ENCODE peak calls at places on chromosomes 11 and 22, in five cellular contexts. One of them, this sample, is unnamed.

GRCh38 chr11:21810650-21811049 is 382.2 kb upstream of the ANO5 start:
- DNase-seq in choroid plexus epithelial cell: no peak
- DNase-seq in thoracic aorta: no peak
- DNase-seq in fibroblast of villous mesenchyme: no peak
- DNase-seq in cardiac muscle cell: peak
- DNase-seq in this sample: no peak

GRCh38 chr11:8799273-8799672 is 111.7 kb upstream of the AKIP1 start:
- DNase-seq in choroid plexus epithelial cell: no peak
- DNase-seq in thoracic aorta: no peak
- DNase-seq in fibroblast of villous mesenchyme: no peak
- DNase-seq in cardiac muscle cell: no peak
- DNase-seq in this sample: no peak

GRCh38 chr11:47258317-47258902 is 614 bp downstream of the NR1H3 start:
- DNase-seq in choroid plexus epithelial cell: no peak
- DNase-seq in thoracic aorta: no peak
- DNase-seq in fibroblast of villous mesenchyme: no peak
- DNase-seq in cardiac muscle cell: peak
- DNase-seq in this sample: no peak

GRCh38 chr11:93209476-93209875 is 11.7 kb upstream of the SLC36A4 start:
- DNase-seq in choroid plexus epithelial cell: no peak
- DNase-seq in thoracic aorta: no peak
- DNase-seq in fibroblast of villous mesenchyme: peak
- DNase-seq in cardiac muscle cell: peak
- DNase-seq in this sample: no peak

GRCh38 chr22:16914006-16914405 is 88.8 kb upstream of the XKR3 start:
- DNase-seq in choroid plexus epithelial cell: no peak
- DNase-seq in thoracic aorta: no peak
- DNase-seq in fibroblast of villous mesenchyme: no peak
- DNase-seq in cardiac muscle cell: no peak
- DNase-seq in this sample: no peak

GRCh38 chr22:46652081-46652929 is 32.1 kb downstream of the GRAMD4 start:
- DNase-seq in choroid plexus epithelial cell: peak
- DNase-seq in thoracic aorta: no peak
- DNase-seq in fibroblast of villous mesenchyme: peak
- DNase-seq in cardiac muscle cell: peak
- DNase-seq in this sample: peak

GRCh38 chr11:118899296-118899688 is 15.6 kb downstream of the CXCR5 start:
- DNase-seq in choroid plexus epithelial cell: no peak
- DNase-seq in thoracic aorta: no peak
- DNase-seq in fibroblast of villous mesenchyme: no peak
- DNase-seq in cardiac muscle cell: no peak
- DNase-seq in this sample: no peak

GRCh38 chr22:26318975-26319374 is 110.1 kb upstream of the ASPHD2 start:
- DNase-seq in choroid plexus epithelial cell: no peak
- DNase-seq in thoracic aorta: no peak
- DNase-seq in fibroblast of villous mesenchyme: no peak
- DNase-seq in cardiac muscle cell: no peak
- DNase-seq in this sample: no peak

GRCh38 chr11:56271092-56271491 is 2.9 kb upstream of the OR5T1 start:
- DNase-seq in choroid plexus epithelial cell: no peak
- DNase-seq in thoracic aorta: no peak
- DNase-seq in fibroblast of villous mesenchyme: no peak
- DNase-seq in cardiac muscle cell: no peak
- DNase-seq in this sample: no peak

GRCh38 chr22:46006379-46007002 is 29.5 kb upstream of the WNT7B start:
- DNase-seq in choroid plexus epithelial cell: peak
- DNase-seq in thoracic aorta: peak
- DNase-seq in fibroblast of villous mesenchyme: peak
- DNase-seq in cardiac muscle cell: peak
- DNase-seq in this sample: peak

GRCh38 chr11:48103621-48104561 is 112.7 kb upstream of the OR4B1 start:
- DNase-seq in choroid plexus epithelial cell: no peak
- DNase-seq in thoracic aorta: no peak
- DNase-seq in fibroblast of villous mesenchyme: no peak
- DNase-seq in cardiac muscle cell: peak
- DNase-seq in this sample: no peak

GRCh38 chr11:47924184-47924671 is 56.1 kb upstream of the PTPRJ start:
- DNase-seq in choroid plexus epithelial cell: no peak
- DNase-seq in thoracic aorta: no peak
- DNase-seq in fibroblast of villous mesenchyme: peak
- DNase-seq in cardiac muscle cell: peak
- DNase-seq in this sample: peak

GRCh38 chr22:27621671-27622070 is 179.9 kb downstream of the MN1 start:
- DNase-seq in choroid plexus epithelial cell: no peak
- DNase-seq in thoracic aorta: no peak
- DNase-seq in fibroblast of villous mesenchyme: no peak
- DNase-seq in cardiac muscle cell: no peak
- DNase-seq in this sample: no peak

GRCh38 chr11:10329356-10329755 is 24.5 kb downstream of the ADM start:
- DNase-seq in choroid plexus epithelial cell: no peak
- DNase-seq in thoracic aorta: no peak
- DNase-seq in fibroblast of villous mesenchyme: no peak
- DNase-seq in cardiac muscle cell: no peak
- DNase-seq in this sample: no peak
- H3K4me3 ChIP-seq in choroid plexus epithelial cell: no peak
- H3K4me3 ChIP-seq in thoracic aorta: no peak
- H3K4me3 ChIP-seq in fibroblast of villous mesenchyme: no peak
- H3K4me3 ChIP-seq in cardiac muscle cell: no peak
- H3K4me3 ChIP-seq in this sample: no peak

GRCh38 chr11:65551572-65552398 is 6.4 kb downstream of the LTBP3 start:
- DNase-seq in choroid plexus epithelial cell: no peak
- DNase-seq in thoracic aorta: no peak
- DNase-seq in fibroblast of villous mesenchyme: peak
- DNase-seq in cardiac muscle cell: no peak
- DNase-seq in this sample: peak
- TF ChIP-seq CTCF in choroid plexus epithelial cell: peak
- TF ChIP-seq CTCF in thoracic aorta: peak
- TF ChIP-seq CTCF in fibroblast of villous mesenchyme: peak
- TF ChIP-seq CTCF in cardiac muscle cell: peak
- TF ChIP-seq CTCF in this sample: peak

GRCh38 chr11:64874308-64874707 is 4.1 kb downstream of the EHD1 start:
- DNase-seq in choroid plexus epithelial cell: no peak
- DNase-seq in thoracic aorta: no peak
- DNase-seq in fibroblast of villous mesenchyme: no peak
- DNase-seq in cardiac muscle cell: no peak
- DNase-seq in this sample: no peak

GRCh38 chr11:64875369-64876225 is 2.8 kb downstream of the EHD1 start:
- DNase-seq in choroid plexus epithelial cell: no peak
- DNase-seq in thoracic aorta: no peak
- DNase-seq in fibroblast of villous mesenchyme: no peak
- DNase-seq in cardiac muscle cell: no peak
- DNase-seq in this sample: no peak

GRCh38 chr11:64872790-64873488 is 5.5 kb downstream of the EHD1 start:
- DNase-seq in choroid plexus epithelial cell: no peak
- DNase-seq in thoracic aorta: no peak
- DNase-seq in fibroblast of villous mesenchyme: no peak
- DNase-seq in cardiac muscle cell: no peak
- DNase-seq in this sample: no peak

GRCh38 chr11:64876226-64876750 is 2.1 kb downstream of the EHD1 start:
- DNase-seq in choroid plexus epithelial cell: no peak
- DNase-seq in thoracic aorta: no peak
- DNase-seq in fibroblast of villous mesenchyme: no peak
- DNase-seq in cardiac muscle cell: no peak
- DNase-seq in this sample: no peak

DNA sequence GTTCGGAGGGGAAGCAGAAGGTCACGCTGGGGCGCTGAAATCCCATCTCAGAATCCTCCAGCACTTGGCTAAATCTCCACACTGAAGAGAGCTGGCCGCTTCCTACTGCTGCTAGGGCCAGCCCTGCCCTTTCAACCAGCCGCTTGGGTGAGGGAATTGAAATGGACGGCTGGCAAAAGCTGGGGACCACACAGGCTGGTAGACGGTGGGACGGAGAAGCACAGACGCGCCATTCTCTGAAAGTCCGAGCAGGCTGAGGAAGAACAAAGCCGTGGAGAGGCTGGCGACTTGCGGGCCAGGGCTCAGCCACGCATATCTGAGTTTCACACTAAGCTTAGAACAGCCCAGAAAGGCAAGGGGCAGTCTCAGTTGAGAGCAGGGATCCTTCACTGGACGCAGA is 3.6 kb downstream of the EHD1 start:
- DNase-seq in choroid plexus epithelial cell: no peak
- DNase-seq in thoracic aorta: no peak
- DNase-seq in fibroblast of villous mesenchyme: no peak
- DNase-seq in cardiac muscle cell: no peak
- DNase-seq in this sample: no peak
- H3K4me3 ChIP-seq in choroid plexus epithelial cell: no peak
- H3K4me3 ChIP-seq in thoracic aorta: peak
- H3K4me3 ChIP-seq in fibroblast of villous mesenchyme: peak
- H3K4me3 ChIP-seq in cardiac muscle cell: no peak
- H3K4me3 ChIP-seq in this sample: no peak

GRCh38 chr11:2271077-2271326 is 614 bp upstream of the ASCL2 start:
- DNase-seq in choroid plexus epithelial cell: no peak
- DNase-seq in thoracic aorta: no peak
- DNase-seq in fibroblast of villous mesenchyme: no peak
- DNase-seq in cardiac muscle cell: no peak
- DNase-seq in this sample: no peak

GRCh38 chr11:2268911-2269600 is 1.3 kb downstream of the ASCL2 start:
- DNase-seq in choroid plexus epithelial cell: peak
- DNase-seq in thoracic aorta: no peak
- DNase-seq in fibroblast of villous mesenchyme: peak
- DNase-seq in cardiac muscle cell: peak
- DNase-seq in this sample: peak

GRCh38 chr11:2267871-2268825 is 2.2 kb downstream of the ASCL2 start:
- DNase-seq in choroid plexus epithelial cell: no peak
- DNase-seq in thoracic aorta: no peak
- DNase-seq in fibroblast of villous mesenchyme: no peak
- DNase-seq in cardiac muscle cell: no peak
- DNase-seq in this sample: no peak

GRCh38 chr11:2270322-2271076 is at the start of gene ASCL2:
- DNase-seq in choroid plexus epithelial cell: no peak
- DNase-seq in thoracic aorta: no peak
- DNase-seq in fibroblast of villous mesenchyme: no peak
- DNase-seq in cardiac muscle cell: no peak
- DNase-seq in this sample: no peak

DNA sequence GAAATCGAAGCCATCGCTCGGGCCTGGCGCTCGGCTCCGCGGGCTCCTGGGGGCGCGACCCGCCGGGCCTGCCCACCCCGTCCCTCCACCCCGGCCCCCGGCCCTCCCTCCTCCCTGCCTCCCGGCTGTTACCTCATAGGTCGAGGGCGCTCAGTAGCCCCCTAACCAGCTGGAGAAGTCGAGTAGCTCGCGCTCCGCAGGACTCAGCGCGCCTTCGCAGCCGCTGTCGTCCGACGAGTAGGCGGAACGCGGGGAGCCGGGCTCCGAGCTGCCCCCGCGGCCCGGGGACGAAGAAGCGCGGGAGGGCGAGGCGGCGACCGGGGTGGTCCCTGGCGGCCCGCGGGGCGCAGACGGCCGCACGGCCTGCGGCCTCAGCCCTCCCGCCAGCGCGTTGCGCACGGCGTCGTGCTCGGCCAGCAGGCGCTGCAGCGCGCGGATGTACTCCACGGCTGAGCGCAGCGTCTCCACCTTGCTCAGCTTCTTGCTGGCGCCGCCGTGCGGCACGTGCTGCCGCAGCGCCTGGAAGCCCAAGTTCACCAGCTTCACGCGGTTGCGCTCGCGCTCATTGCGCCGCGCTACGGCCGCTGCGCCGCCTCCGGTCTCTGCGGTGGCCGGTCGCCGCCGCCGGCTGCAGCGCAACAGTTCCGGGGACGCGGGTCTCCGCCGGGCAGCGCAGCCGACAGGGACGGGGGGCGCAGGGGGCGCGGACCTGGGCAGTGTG is 627 bp downstream of the ASCL2 start:
- DNase-seq in choroid plexus epithelial cell: peak
- DNase-seq in thoracic aorta: no peak
- DNase-seq in fibroblast of villous mesenchyme: peak
- DNase-seq in cardiac muscle cell: peak
- DNase-seq in this sample: peak
- TF ChIP-seq CTCF in choroid plexus epithelial cell: no peak
- TF ChIP-seq CTCF in thoracic aorta: no peak
- TF ChIP-seq CTCF in fibroblast of villous mesenchyme: peak
- TF ChIP-seq CTCF in cardiac muscle cell: peak
- TF ChIP-seq CTCF in this sample: no peak

This sample was measured in fibroblast of mammary gland.